ENCODE peak calls at places on chromosomes 11 and 22, in ten cellular contexts. T, Q, N, O, K, J, U, R, I and V are unnamed samples.

GRCh38 chr11:43984039-43984438 is 41.6 kb downstream of the C11orf96 start:
- DNase-seq in R (no peak), O (no peak), J (no peak), T (no peak), I (no peak), Q (no peak), N (no peak), K (no peak), U (no peak), V (no peak)

GRCh38 chr22:44603774-44604173 is 98.2 kb upstream of the PRR5 start:
- DNase-seq in J (no peak), U (no peak), O (peak), T (no peak), R (peak), Q (no peak), N (no peak), K (no peak), I (no peak), V (peak)

GRCh38 chr11:86745571-86745970 is 54.8 kb upstream of the PRSS23 start:
- DNase-seq in I (peak), R (no peak), O (no peak), T (no peak), K (no peak), J (no peak), U (no peak), Q (no peak), N (no peak), V (no peak)

GRCh38 chr11:12377824-12378593 is 638 bp downstream of the PARVA start:
- DNase-seq in U (peak), N (no peak), O (peak), T (peak), R (peak), J (peak), Q (peak), I (peak), K (peak), V (peak)

GRCh38 chr11:116418388-116419041 is 354.3 kb downstream of the BUD13 start:
- DNase-seq in Q (no peak), N (no peak), U (no peak), T (no peak), K (no peak), I (no peak), O (no peak), R (no peak), J (peak), V (no peak)

GRCh38 chr11:3902441-3902840 is 47.0 kb downstream of the STIM1 start:
- DNase-seq in R (no peak), N (no peak), Q (no peak), U (no peak), T (peak), I (no peak), O (no peak), K (no peak), J (no peak), V (no peak)

GRCh38 chr11:114166897-114167323 is 107.4 kb downstream of the ZBTB16 start:
- DNase-seq in O (peak), K (peak), R (peak), I (peak), T (peak), N (no peak), J (no peak), U (no peak), Q (no peak), V (peak)

GRCh38 chr11:6300325-6300724 is 20.0 kb downstream of the CAVIN3 start:
- DNase-seq in O (no peak), K (no peak), N (no peak), U (no peak), Q (no peak), I (no peak), T (no peak), R (no peak), J (no peak), V (no peak)

GRCh38 chr11:116835042-116835772 is 2.2 kb downstream of the APOA1 start:
- DNase-seq in Q (no peak), T (no peak), O (no peak), K (no peak), J (no peak), N (no peak), I (no peak), U (no peak), R (peak), V (no peak)

GRCh38 chr22:42972592-42973535 is 42.1 kb downstream of the PACSIN2 start:
- DNase-seq in N (no peak), K (no peak), I (no peak), R (peak), Q (no peak), J (no peak), T (peak), O (no peak), U (no peak), V (no peak)

GRCh38 chr22:40620464-40621046 is 16.0 kb downstream of the MRTFA start:
- DNase-seq in N (no peak), R (peak), O (no peak), T (no peak), U (no peak), K (no peak), Q (no peak), I (peak), J (no peak), V (no peak)

GRCh38 chr22:48187272-48187855 is 1424.9 kb downstream of the TBC1D22A start:
- DNase-seq in Q (no peak), J (no peak), R (no peak), N (no peak), I (no peak), O (no peak), K (no peak), U (no peak), T (no peak), V (no peak)

GRCh38 chr11:75277211-75277805 is 36.7 kb downstream of the TPBGL start:
- DNase-seq in T (peak), U (no peak), I (no peak), N (peak), K (no peak), J (no peak), O (no peak), Q (peak), R (no peak), V (no peak)

GRCh38 chr11:113160652-113161051 is 153.7 kb upstream of the TTC12 start:
- DNase-seq in Q (no peak), T (no peak), I (no peak), J (no peak), R (no peak), K (no peak), N (no peak), U (no peak), O (no peak), V (no peak)

GRCh38 chr22:34765115-34765514 is 300.8 kb upstream of the ISX start:
- DNase-seq in J (no peak), T (no peak), N (no peak), O (no peak), R (no peak), Q (no peak), U (no peak), I (no peak), K (no peak), V (no peak)

GRCh38 chr11:62669420-62670161 is 1.9 kb upstream of the UQCC3 start:
- DNase-seq in Q (no peak), K (no peak), N (no peak), U (no peak), R (no peak), O (no peak), T (peak), J (no peak), I (no peak), V (no peak)

GRCh38 chr11:1516273-1517067 is 29.9 kb upstream of the MOB2 start:
- DNase-seq in K (peak), R (peak), J (peak), U (no peak), N (peak), T (no peak), O (no peak), Q (no peak), I (no peak), V (peak)

GRCh38 chr22:37258005-37258790 is 14.1 kb upstream of the RAC2 start:
- DNase-seq in Q (no peak), R (no peak), U (no peak), O (no peak), N (peak), K (no peak), I (peak), J (no peak), T (no peak), V (no peak)

GRCh38 chr11:24295360-24295759 is 201.5 kb upstream of the LUZP2 start:
- DNase-seq in T (no peak), N (no peak), U (no peak), R (peak), O (no peak), K (no peak), J (no peak), I (no peak), Q (no peak), V (no peak)

GRCh38 chr11:3217751-3218482 is 696 bp downstream of the MRGPRG start:
- DNase-seq in J (peak), K (no peak), Q (peak), R (no peak), I (no peak), N (peak), T (no peak), U (no peak), O (no peak), V (no peak)

GRCh38 chr11:46290598-46291309 is 13.3 kb downstream of the CREB3L1 start:
- DNase-seq in U (peak), T (peak), K (peak), N (no peak), I (peak), J (peak), R (peak), O (peak), Q (peak), V (peak)

GRCh38 chr11:6273188-6273587 is 13.6 kb downstream of the CCKBR start:
- DNase-seq in J (no peak), N (no peak), K (no peak), R (no peak), T (no peak), I (no peak), O (peak), U (no peak), Q (no peak), V (no peak)

GRCh38 chr11:72615329-72615728 is 58.9 kb downstream of the PDE2A start:
- DNase-seq in K (no peak), O (no peak), J (no peak), Q (no peak), U (no peak), I (no peak), T (no peak), R (no peak), N (no peak), V (no peak)

GRCh38 chr22:42316988-42317387 is 46.5 kb upstream of the TCF20 start:
- DNase-seq in U (peak), O (peak), K (no peak), N (no peak), R (peak), Q (no peak), T (no peak), I (peak), J (no peak), V (peak)

GRCh38 chr11:72321381-72321996 is 77.5 kb upstream of the PHOX2A start:
- DNase-seq in Q (no peak), O (no peak), I (peak), R (no peak), N (no peak), K (no peak), U (no peak), J (peak), T (no peak), V (no peak)

GRCh38 chr11:22392561-22392960 is 54.4 kb downstream of the SLC17A6 start:
- DNase-seq in J (no peak), U (no peak), O (no peak), R (no peak), N (no peak), Q (no peak), K (no peak), T (no peak), I (peak), V (no peak)

GRCh38 chr22:24845036-24845918 is 39.3 kb downstream of the SGSM1 start:
- DNase-seq in I (peak), N (peak), Q (peak), R (peak), O (no peak), T (peak), J (no peak), K (peak), U (peak), V (no peak)

GRCh38 chr11:15603208-15603607 is 488.5 kb downstream of the INSC start:
- DNase-seq in O (no peak), T (no peak), Q (peak), R (no peak), N (no peak), I (no peak), K (no peak), J (no peak), U (peak), V (no peak)

GRCh38 chr11:132430352-132431091 is 1060.1 kb downstream of the NTM start:
- DNase-seq in O (no peak), K (no peak), T (no peak), I (no peak), R (no peak), J (peak), N (no peak), Q (no peak), U (no peak), V (no peak)

GRCh38 chr11:105372214-105372613 is 232.6 kb upstream of the CARD18 start:
- DNase-seq in O (no peak), R (peak), J (no peak), Q (no peak), U (no peak), T (no peak), K (no peak), N (no peak), I (peak), V (no peak)

GRCh38 chr11:105377870-105378269 is 232.0 kb upstream of the GRIA4 start:
- DNase-seq in O (no peak), Q (no peak), U (no peak), I (no peak), J (no peak), T (no peak), K (no peak), N (no peak), R (no peak), V (no peak)
- H3K4me3 ChIP-seq in O (no peak), Q (no peak), U (no peak), I (no peak), J (no peak), T (no peak), K (no peak), N (no peak), R (no peak), V (no peak)

GRCh38 chr22:19522190-19522880 is 1.9 kb downstream of the CLDN5 start:
- DNase-seq in U (no peak), N (no peak), T (no peak), K (no peak), R (no peak), Q (no peak), O (no peak), J (peak), I (no peak), V (no peak)
- H3K4me3 ChIP-seq in U (peak), N (peak), T (no peak), K (no peak), R (no peak), Q (peak), O (no peak), J (no peak), I (no peak), V (no peak)

DNA sequence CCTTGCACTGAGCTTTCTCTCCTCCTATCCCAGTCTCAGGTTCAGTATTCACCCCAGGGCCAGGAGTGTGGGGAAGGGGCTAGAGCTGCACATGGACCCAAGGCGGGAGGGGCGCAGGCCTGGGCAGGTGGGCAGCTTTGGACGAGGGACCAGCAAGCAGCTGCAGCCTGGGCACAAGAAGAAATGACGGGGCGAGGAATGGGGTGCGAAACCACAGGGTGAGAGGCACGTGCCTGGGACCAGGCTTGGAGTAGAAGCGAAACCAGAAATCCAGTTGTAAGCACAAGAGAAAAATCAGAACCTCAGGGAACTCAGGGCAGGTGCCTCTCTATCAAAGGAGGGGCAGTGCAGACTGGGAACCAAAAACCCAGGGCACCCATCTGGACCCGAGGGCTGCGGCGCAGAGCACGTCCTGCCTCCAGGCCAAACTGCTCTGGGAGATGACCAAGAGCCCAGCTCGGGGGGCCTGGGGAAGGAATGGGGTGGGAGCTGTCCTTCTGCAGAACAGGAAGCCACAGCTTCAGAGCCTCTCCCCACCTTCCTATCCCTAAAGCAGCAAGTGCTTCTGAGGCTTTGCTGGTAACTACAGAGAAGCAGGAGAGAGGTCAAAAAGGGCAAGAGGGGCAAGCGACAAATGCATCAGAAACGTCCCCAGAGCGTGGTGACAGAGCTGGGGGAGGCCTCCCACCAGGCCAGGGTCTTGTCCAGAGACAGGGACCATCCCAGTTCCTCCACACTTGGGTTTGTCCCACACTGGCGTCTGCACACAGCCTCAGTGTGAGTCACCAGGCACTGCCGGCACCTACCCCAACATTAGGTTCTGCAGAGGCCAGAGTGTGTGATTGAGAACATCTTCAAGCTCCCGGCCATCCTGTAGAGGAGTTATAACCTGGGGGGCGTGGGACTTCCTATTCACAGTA is 18.3 kb upstream of the TMPRSS4 start:
- DNase-seq in O (no peak), R (no peak), K (no peak), T (no peak), N (peak), U (no peak), J (no peak), I (no peak), Q (no peak), V (no peak)
- H3K4me3 ChIP-seq in O (no peak), R (no peak), K (no peak), T (no peak), N (no peak), U (no peak), J (no peak), I (no peak), Q (no peak), V (no peak)

GRCh38 chr22:49968831-49969661 is 8.5 kb downstream of the PIM3 start:
- DNase-seq in O (no peak), I (no peak), Q (peak), K (no peak), N (peak), R (no peak), J (peak), U (peak), T (no peak), V (no peak)

GRCh38 chr22:49968313-49968830 is 7.8 kb downstream of the PIM3 start:
- DNase-seq in O (no peak), I (no peak), Q (peak), R (no peak), U (peak), N (peak), T (peak), K (no peak), J (peak), V (no peak)

GRCh38 chr22:49966716-49967332 is 6.3 kb downstream of the PIM3 start:
- DNase-seq in R (peak), U (peak), I (no peak), T (peak), K (no peak), Q (peak), O (peak), J (peak), N (peak), V (no peak)

GRCh38 chr22:49966041-49966715 is 5.6 kb downstream of the PIM3 start:
- DNase-seq in N (peak), R (no peak), T (peak), Q (peak), O (no peak), K (no peak), U (peak), J (peak), I (no peak), V (no peak)

DNA sequence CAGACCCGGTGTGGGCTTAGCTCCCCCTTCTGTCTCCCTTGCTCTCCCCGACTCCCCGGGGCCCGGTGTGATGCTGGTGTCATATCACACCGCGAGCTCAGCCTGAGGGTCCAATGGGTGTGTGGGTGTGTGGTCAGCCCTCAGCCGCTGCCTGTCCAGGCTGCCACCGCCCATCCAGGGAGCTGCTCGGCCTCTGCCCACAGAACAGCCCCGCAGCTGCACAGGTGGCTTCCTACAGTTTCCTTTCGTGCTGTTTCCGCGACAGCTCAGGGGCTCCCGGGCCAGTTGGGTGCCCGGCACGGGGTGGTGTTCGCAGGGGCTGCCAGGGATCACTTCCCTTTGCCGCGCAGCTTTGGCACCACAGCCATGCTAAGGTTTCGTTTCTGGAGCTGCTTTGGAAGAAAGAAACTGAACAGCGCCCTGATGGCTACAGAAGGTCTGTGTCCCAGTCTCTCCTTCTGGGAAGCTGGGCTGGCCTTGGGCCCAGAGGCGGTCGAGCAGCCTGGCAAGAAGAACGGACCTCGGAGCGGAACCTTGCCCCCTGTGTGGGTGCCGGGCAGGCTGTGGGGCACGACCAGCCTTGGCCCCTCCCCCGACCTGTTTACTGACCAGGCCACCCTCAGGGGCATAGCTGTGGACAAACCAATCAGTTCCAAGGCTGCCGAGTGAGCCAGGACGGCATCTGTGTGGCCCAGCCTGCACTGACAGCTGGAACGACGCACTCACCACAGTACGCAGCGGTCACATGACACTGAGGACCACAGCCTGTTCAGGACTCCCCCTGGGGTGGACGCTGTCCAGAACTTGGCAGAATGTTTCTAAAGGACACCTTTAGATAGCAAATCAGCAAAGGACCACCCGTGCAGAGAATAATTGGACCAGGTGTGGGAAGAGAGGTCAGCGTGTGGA is 7.0 kb downstream of the PIM3 start:
- DNase-seq in I (no peak), K (no peak), J (peak), U (peak), O (peak), T (peak), N (peak), Q (peak), R (no peak), V (no peak)
- H3K4me3 ChIP-seq in I (no peak), K (no peak), J (no peak), U (peak), O (no peak), T (no peak), N (no peak), Q (peak), R (no peak), V (no peak)

DNA sequence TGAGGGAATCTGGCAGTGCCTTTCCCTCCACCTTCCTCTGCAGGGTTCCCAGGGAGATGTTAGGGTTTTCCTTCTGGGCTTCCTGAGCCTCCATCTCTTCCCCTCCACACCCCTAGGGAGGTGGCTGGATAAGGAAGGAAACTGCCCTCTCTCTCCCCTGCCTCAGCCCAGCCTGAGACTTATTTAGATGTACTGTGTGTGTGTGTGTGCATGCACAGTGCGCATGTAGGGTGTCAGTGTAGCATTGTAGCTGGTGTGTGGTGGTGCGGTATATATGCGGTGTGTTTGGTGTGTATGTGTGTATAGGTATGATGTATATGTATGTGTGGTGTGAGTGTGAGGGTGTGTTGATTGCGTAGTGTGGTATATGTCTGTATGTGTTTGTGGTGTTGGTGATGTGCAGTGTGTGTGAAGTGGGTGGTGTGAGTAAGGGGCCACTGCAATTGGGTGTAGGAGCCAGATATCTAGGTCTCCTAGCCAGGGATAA is 1.5 kb downstream of the FXYD6 start:
- DNase-seq in K (no peak), I (no peak), U (no peak), Q (no peak), O (no peak), N (no peak), R (no peak), T (no peak), J (no peak), V (no peak)
- H3K4me3 ChIP-seq in K (no peak), I (no peak), U (peak), Q (no peak), O (no peak), N (peak), R (no peak), T (no peak), J (no peak), V (no peak)